ENCODE peak calls at places on chromosomes 6 and 20, in nine cellular contexts. V is GM12865; G is lower leg skin; N is CD8-positive, alpha-beta T cell; T is heart left ventricle; E is ovary; Q is hepatocyte; J is fibroblast of lung; B is left ventricle myocardium inferior. X is an unnamed sample.
A peak's percentile ranks its signal among the peaks of the same experiment; 100 is the strongest.

GRCh38 chr20:23050847-23051627 is 1.6 kb upstream of the THBD start:
- DNase-seq in J (peak; percentile 93), T (peak; percentile 88), N (no peak), B (peak; percentile 87), Q (peak; percentile 93), V (peak; percentile 44), G (peak; percentile 96), E (peak; percentile 82), X (peak; percentile 5)

GRCh38 chr6:42690151-42690702 is 32.2 kb downstream of the PRPH2 start:
- DNase-seq in J (peak; percentile 30), E (no peak), B (no peak), V (no peak), Q (no peak), G (no peak), T (no peak), N (no peak), X (no peak)

GRCh38 chr6:34806738-34807453 is 15.0 kb downstream of the BLTP3A start:
- DNase-seq in E (no peak), T (no peak), G (no peak), Q (no peak), N (no peak), J (peak; percentile 4), B (no peak), V (no peak), X (no peak)

GRCh38 chr6:13767121-13767794 is 47.1 kb downstream of the MCUR1 start:
- DNase-seq in V (peak; percentile 26), T (peak; percentile 68), B (peak; percentile 35), J (peak; percentile 46), N (peak; percentile 53), G (peak; percentile 92), Q (peak; percentile 21), E (peak; percentile 61), X (no peak)

GRCh38 chr6:41708856-41709255 is 26.6 kb downstream of the TFEB start:
- DNase-seq in Q (no peak), N (no peak), E (no peak), J (no peak), V (no peak), T (no peak), B (no peak), G (no peak), X (no peak)

GRCh38 chr6:69601132-69601531 is 195.7 kb downstream of the LMBRD1 start:
- DNase-seq in N (no peak), J (no peak), B (no peak), T (no peak), Q (peak; percentile 19), E (no peak), V (no peak), G (no peak), X (no peak)

GRCh38 chr6:304833-305370 is 12.6 kb downstream of the DUSP22 start:
- DNase-seq in J (no peak), G (no peak), B (no peak), E (no peak), Q (no peak), V (peak; percentile 28), T (no peak), N (no peak), X (no peak)

GRCh38 chr6:47716207-47716606 is 17.8 kb downstream of the ADGRF4 start:
- DNase-seq in N (no peak), Q (no peak), B (no peak), J (no peak), T (no peak), E (no peak), G (no peak), V (no peak), X (no peak)

GRCh38 chr6:51842066-51842465 is 245.3 kb downstream of the PKHD1 start:
- DNase-seq in E (no peak), V (no peak), Q (no peak), N (no peak), T (no peak), G (no peak), B (no peak), J (no peak), X (no peak)

GRCh38 chr20:50514750-50515149 is 4.6 kb downstream of the PTPN1 start:
- DNase-seq in V (peak; percentile 85), B (no peak), G (peak; percentile 34), N (no peak), T (no peak), E (no peak), Q (no peak), J (no peak), X (no peak)

GRCh38 chr20:50512323-50512722 is 2.1 kb downstream of the PTPN1 start:
- DNase-seq in G (no peak), J (no peak), E (no peak), T (no peak), B (no peak), V (no peak), N (no peak), Q (no peak), X (no peak)

GRCh38 chr20:50515471-50516106 is 5.4 kb downstream of the PTPN1 start:
- DNase-seq in Q (no peak), J (no peak), N (no peak), V (no peak), G (no peak), B (no peak), E (no peak), T (no peak), X (no peak)

GRCh38 chr20:50514035-50514337 is 3.8 kb downstream of the PTPN1 start:
- DNase-seq in J (no peak), G (no peak), E (no peak), T (no peak), N (no peak), B (no peak), Q (no peak), V (no peak), X (no peak)

DNA sequence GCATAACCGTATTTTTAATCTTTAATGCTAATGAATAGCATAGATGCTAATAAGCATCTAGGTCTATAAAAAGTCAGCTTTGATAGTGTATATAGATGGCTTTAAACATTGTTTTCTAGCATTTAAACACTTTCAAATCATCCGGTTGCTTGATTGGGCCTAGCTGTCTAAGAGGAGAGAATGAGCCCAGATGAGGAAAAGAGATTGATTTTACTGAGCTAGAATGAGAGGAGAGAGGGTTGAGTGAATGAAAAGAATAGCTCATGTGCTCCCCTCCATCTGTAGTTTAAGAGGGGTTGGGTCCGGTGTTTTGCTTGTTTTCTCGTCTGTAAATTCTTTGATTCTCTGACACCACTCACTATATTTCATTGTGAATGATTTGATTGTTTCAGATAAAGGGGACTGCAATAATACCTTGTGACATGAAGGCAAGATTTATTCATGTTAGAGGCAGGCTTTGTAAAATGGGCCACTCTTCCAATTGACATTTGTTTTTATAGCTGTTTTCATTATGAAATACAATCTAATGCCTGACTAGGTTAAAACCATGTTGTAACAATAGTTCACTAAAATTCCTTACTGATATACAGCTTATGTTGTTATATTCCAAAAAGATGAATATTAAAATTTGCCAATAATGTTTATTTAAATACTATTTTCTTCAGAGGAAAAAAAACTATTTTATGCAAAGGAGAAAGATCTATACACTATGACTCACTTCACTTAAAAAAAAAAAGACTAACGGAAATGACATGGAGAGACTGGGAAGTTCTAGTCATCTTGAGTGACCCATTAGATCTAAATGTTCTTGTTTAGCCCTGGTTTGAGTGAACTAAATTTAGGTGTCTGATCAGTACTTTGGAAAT is 3.2 kb downstream of the PTPN1 start:
- DNase-seq in E (no peak), J (peak; percentile 70), G (no peak), N (no peak), B (no peak), T (no peak), V (peak; percentile 43), Q (no peak), X (no peak)
- H3K4me3 ChIP-seq in E (no peak overlapping the region), J (peak overlapping the region; percentile 8), G (no peak overlapping the region), N (no peak overlapping the region), B (peak overlapping the region; percentile 100), T (peak overlapping the region; percentile 4), V (peak overlapping the region; percentile 99), Q (no peak overlapping the region), X (peak overlapping the region; percentile 88)

DNA sequence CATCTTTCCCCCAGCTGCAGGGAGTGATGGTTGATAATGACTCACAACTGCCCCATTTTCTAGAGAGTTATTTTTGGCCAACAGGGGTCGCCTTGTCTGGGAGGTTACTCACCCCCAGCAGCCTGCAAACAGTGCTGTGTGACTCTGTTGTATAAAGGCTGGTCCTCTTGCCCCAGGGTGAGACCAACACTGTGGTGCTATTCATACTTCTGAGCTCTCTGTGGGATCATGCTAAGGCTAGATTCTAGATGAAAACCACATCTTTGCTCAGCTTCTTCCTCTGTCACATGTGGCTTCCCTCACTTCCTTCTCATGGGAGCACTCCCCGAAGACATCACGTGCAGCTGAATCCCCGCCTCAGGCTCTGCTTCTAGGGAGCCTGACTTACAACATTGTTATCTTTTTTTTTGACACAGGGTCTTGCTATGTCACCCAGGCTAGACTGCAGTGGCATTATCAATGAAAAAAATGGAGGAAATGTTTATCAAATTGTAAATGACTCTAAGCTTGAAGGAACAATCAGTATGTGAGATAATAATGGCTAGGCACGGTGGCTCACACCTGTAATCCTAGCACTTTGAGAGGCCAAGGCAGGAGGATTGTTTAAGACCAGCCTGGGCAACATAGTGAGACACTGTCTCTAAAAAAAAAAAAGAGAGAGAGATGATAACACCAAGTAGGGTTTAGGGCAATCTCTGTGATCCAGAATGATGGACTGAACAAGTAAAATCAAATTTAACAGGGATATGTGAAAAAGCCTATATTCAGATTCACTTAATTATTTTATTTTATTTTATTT is 55.7 kb upstream of the SLC23A2 start:
- DNase-seq in N (peak; percentile 76), E (no peak), V (peak; percentile 67), J (peak; percentile 26), Q (no peak), G (no peak), T (peak; percentile 33), B (peak; percentile 39), X (peak; percentile 25)
- TF ChIP-seq CTCF in N (peak; percentile 40), E (no peak), V (peak; percentile 52), J (peak; percentile 38), Q (no peak), G (no peak), T (no peak), B (peak; percentile 28), X (peak; percentile 58)

DNA sequence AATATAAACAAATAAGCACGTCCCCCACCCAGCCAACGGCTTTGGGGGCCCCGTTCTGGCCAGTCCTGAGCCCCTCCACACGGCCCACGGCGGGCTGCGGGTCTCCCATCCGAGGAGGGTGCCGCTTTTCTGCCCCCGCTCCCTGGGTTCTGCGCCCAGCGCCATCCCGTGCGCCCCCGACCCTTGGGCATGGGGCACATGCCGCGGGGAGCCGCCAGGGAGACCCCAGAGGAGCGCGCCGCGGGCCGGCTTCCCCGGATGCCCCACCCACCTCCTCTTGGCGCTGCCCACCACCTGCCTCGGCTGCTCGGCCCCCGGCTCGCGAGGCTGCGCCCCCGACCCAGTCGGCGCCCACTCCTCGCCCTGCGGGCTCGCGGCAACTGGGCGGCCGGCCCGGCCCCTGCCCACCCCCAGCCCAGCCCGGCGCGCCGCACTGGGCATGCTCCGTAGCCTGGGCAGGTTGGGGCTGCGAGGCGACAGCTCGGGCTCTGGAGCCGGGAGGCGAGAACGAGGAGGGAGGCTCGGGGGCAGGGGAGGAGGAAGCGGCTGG is 580 bp upstream of the PLCB4 start:
- DNase-seq in T (peak; percentile 66), B (peak; percentile 59), E (peak; percentile 45), G (no peak), Q (peak; percentile 75), V (no peak), N (no peak), J (no peak), X (no peak)
- H3K4me3 ChIP-seq in T (peak overlapping the region; percentile 90), B (peak overlapping the region; percentile 94), E (peak overlapping the region; percentile 49), G (peak overlapping the region; percentile 59), Q (peak overlapping the region; percentile 76), V (no peak overlapping the region), N (no peak overlapping the region), J (peak overlapping the region; percentile 68), X (peak overlapping the region; percentile 67)

DNA sequence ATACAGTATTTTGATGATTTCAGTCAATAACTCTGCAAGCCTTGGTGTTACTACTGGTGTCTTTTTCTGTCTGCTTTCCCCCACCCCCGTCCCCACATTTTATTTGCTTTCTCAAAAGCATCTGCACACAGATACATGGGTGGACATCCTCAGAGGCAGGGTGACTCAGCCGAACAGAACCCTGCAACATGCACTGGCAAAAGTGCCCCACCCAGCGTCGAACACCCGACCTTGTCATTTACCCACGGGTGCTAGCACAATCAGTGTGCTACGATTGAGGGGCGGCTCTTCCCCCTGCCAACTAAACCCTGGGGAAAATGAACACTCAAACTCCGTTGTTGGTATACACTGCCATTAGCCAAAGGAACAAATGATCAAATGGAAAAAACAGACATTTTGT is 115.9 kb upstream of the NAA20 start:
- DNase-seq in V (no peak), G (peak; percentile 78), B (no peak), J (peak; percentile 17), Q (no peak), T (no peak), E (no peak), N (no peak), X (no peak)
- TF ChIP-seq CTCF in V (no peak), G (no peak), B (no peak), J (no peak), Q (no peak), T (no peak), E (no peak), N (no peak), X (no peak)

X was measured in HFF-Myc.